ENCODE peak calls at places on chromosome 12, in eight cellular contexts. J is dorsolateral prefrontal cortex, R is transverse colon, V is testis, C is heart right ventricle, M is ovary, G is fibroblast of pulmonary artery, F is foreskin fibroblast. I is an unnamed sample.

GRCh38 chr12:46108721-46109120 is 118.3 kb upstream of the SCAF11 start:
- DNase-seq in V (no peak), G (no peak), F (no peak), J (no peak), R (no peak), C (no peak), M (no peak), I (no peak)

GRCh38 chr12:53232641-53233538 is 881 bp upstream of the RARG start:
- DNase-seq in C (no peak), V (no peak), M (peak), F (peak), G (no peak), J (no peak), R (peak), I (no peak)

GRCh38 chr12:25594376-25594775 is 41.3 kb upstream of the LMNTD1 start:
- DNase-seq in C (no peak), F (peak), G (no peak), M (no peak), R (no peak), V (no peak), J (no peak), I (no peak)

GRCh38 chr12:89073027-89073398 is 279.3 kb downstream of the DUSP6 start:
- DNase-seq in V (no peak), R (no peak), M (no peak), C (no peak), G (peak), F (peak), J (no peak), I (no peak)

GRCh38 chr12:101859664-101860607 is 17.4 kb upstream of the DRAM1 start:
- DNase-seq in V (no peak), G (peak), F (peak), R (no peak), C (no peak), J (no peak), M (no peak), I (no peak)

GRCh38 chr12:106296179-106296877 is 6.2 kb upstream of the TCP11L2 start:
- DNase-seq in R (no peak), F (peak), V (no peak), G (peak), J (no peak), C (no peak), M (no peak), I (no peak)

GRCh38 chr12:124125472-124125871 is 152.5 kb downstream of the ZNF664 start:
- DNase-seq in F (no peak), C (no peak), V (no peak), G (no peak), R (no peak), J (no peak), M (no peak), I (peak)

GRCh38 chr12:53094394-53094787 is 3.1 kb upstream of the IGFBP6 start:
- DNase-seq in V (no peak), J (no peak), G (no peak), F (no peak), M (no peak), C (no peak), R (no peak), I (no peak)

GRCh38 chr12:32859389-32859788 is 37.2 kb downstream of the PKP2 start:
- DNase-seq in R (no peak), J (no peak), F (no peak), M (no peak), V (no peak), C (no peak), G (no peak), I (no peak)

GRCh38 chr12:74537126-74537706 is 419 bp upstream of the ATXN7L3B start:
- DNase-seq in R (no peak), C (no peak), J (no peak), V (no peak), F (peak), M (no peak), G (peak), I (no peak)

GRCh38 chr12:95224202-95225170 is 6.9 kb downstream of the VEZT start:
- DNase-seq in F (peak), G (peak), V (no peak), R (no peak), C (no peak), M (no peak), J (no peak), I (no peak)

GRCh38 chr12:49924847-49925246 is 21.1 kb upstream of the FAIM2 start:
- DNase-seq in F (no peak), J (no peak), C (no peak), G (no peak), V (no peak), R (no peak), M (no peak), I (no peak)

GRCh38 chr12:130179191-130179590 is 16.9 kb downstream of the FZD10 start:
- DNase-seq in G (no peak), R (no peak), F (no peak), M (no peak), V (no peak), J (no peak), C (no peak), I (no peak)

GRCh38 chr12:50555471-50555885 is 50.7 kb downstream of the DIP2B start:
- DNase-seq in R (no peak), C (no peak), G (no peak), F (no peak), M (no peak), V (no peak), J (no peak), I (no peak)

GRCh38 chr12:61870658-61871559 is 389.3 kb upstream of the USP15 start:
- DNase-seq in V (no peak), G (peak), R (no peak), C (no peak), M (no peak), F (no peak), J (no peak), I (no peak)

GRCh38 chr12:1466481-1467260 is 127.7 kb downstream of the FBXL14 start:
- DNase-seq in C (no peak), M (no peak), G (no peak), R (no peak), J (no peak), F (no peak), V (no peak), I (no peak)

GRCh38 chr12:45518516-45519235 is 210.8 kb upstream of the ARID2 start:
- DNase-seq in C (no peak), R (no peak), G (no peak), F (no peak), M (no peak), J (no peak), V (no peak), I (no peak)

GRCh38 chr12:109544955-109545531 is 28.3 kb downstream of the MMAB start:
- DNase-seq in J (no peak), V (no peak), M (no peak), C (no peak), R (no peak), G (peak), F (peak), I (no peak)

GRCh38 chr12:112105891-112106290 is 2.7 kb downstream of the NAA25 start:
- DNase-seq in V (no peak), J (no peak), C (no peak), R (no peak), G (no peak), F (no peak), M (no peak), I (no peak)

DNA sequence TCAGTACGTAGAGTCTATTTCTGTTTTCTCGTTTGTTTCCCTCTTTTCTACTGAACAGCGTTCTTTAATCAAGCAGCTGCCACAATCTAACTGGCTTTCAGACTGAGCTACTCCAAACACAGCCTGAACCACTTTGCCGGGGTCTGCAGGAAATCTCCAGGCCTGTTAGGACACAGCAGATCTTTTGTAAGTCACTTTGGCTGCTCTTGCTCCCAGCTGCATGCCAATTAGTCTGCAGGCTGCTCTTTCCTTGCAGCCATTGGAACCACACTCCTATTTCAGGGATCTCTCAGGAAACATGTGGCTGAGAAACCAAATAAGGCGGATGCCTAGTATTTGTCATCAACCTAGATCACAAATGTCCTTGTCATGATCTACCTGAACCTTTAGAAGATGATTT is 73.6 kb downstream of the TMTC1 start:
- DNase-seq in R (no peak), M (peak), G (peak), V (no peak), F (peak), C (peak), J (peak), I (peak)
- TF ChIP-seq CTCF in R (no peak), M (no peak), G (no peak), V (no peak), F (no peak), C (no peak), J (no peak), I (no peak)

GRCh38 chr12:67222302-67222701 is 46.9 kb upstream of the CAND1 start:
- DNase-seq in F (peak), M (no peak), C (no peak), R (no peak), J (no peak), V (peak), G (peak), I (no peak)

GRCh38 chr12:67217647-67218046 is 51.5 kb upstream of the CAND1 start:
- DNase-seq in V (no peak), M (no peak), C (no peak), F (no peak), G (no peak), R (no peak), J (no peak), I (no peak)

GRCh38 chr12:67223225-67223624 is 45.9 kb upstream of the CAND1 start:
- DNase-seq in F (no peak), M (no peak), G (no peak), C (no peak), R (no peak), V (no peak), J (no peak), I (no peak)

GRCh38 chr12:67220065-67220464 is 49.1 kb upstream of the CAND1 start:
- DNase-seq in M (no peak), G (no peak), J (no peak), V (peak), F (peak), C (no peak), R (peak), I (no peak)
- TF ChIP-seq CTCF in M (no peak), G (peak), J (peak), V (no peak), F (no peak), C (peak), R (peak), I (no peak)

DNA sequence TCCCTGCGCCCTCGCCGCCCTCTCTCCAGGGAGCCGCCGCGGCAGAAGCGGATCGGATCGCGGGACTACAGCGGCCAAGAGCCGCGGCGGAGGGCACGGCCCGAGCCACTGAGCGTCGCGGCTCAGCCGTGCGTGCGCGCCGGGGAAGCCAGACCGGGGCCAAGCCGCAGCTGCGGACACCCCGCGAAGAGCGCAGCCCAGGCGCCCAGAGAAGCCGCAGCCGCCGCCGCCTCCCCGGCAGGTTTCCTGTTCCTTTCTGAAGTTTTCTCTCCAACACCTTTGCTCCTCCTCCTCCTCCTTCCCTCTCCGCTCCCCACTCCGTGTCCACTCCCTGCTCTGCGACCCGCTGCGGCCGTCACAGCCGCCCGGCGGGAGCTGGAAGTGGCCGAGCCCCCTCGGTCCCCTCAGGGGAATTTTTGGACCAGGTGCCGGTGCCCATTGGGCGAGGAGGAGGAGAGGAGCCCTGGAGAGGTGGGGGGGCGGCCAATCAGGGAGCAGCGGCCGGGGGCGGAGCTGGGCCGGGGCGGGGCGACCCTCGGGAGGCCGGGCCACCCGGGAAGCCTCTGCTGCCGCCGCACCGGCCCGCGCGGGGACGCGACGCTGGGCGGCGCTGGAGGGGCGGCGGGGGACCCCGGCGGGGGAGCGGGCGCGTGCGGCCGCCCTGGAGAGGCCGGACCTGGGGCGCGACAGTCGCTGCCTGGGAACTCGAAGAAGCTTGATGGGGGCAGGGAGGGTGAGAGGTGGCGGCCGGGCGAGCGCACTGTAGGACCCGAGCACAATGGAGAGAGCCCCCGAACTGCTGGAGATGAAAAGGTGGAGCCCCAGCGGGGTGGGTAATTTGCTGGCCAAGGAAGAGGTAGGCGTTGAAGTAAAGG is at the start of gene ITPR2:
- DNase-seq in R (peak), J (peak), C (peak), V (peak), G (peak), F (peak), M (peak), I (peak)
- TF ChIP-seq CTCF in R (peak), J (peak), C (peak), V (peak), G (no peak), F (no peak), M (no peak), I (no peak)

GRCh38 chr12:80411787-80412186 is 32.2 kb upstream of the PTPRQ start:
- DNase-seq in M (no peak), J (no peak), F (no peak), V (no peak), R (no peak), C (no peak), G (no peak), I (no peak)

GRCh38 chr12:80412343-80412953 is 31.6 kb upstream of the PTPRQ start:
- DNase-seq in F (peak), C (peak), R (no peak), M (no peak), J (no peak), G (peak), V (no peak), I (peak)

GRCh38 chr12:80413462-80413861 is 30.6 kb upstream of the PTPRQ start:
- DNase-seq in V (no peak), G (no peak), R (no peak), J (no peak), F (no peak), C (no peak), M (no peak), I (no peak)
- TF ChIP-seq CTCF in V (no peak), G (no peak), R (no peak), J (no peak), F (peak), C (no peak), M (no peak), I (no peak)